ENCODE peak calls at places on chromosomes 3 and 15, in four cellular contexts. P is K562, U is HCT116, Z is HepG2. L is an unnamed sample. For H3K4me1, the result is how much of the 10 kb centered on the place peaks cover.

GRCh38 chr15:43912208-43912607 is 85.4 kb downstream of the WDR76 start:
- DNase-seq in Z (no peak), U (no peak), P (no peak), L (no peak)

GRCh38 chr15:100152463-100152862 is 189.3 kb downstream of the ADAMTS17 start:
- DNase-seq in Z (no peak), P (no peak), U (no peak), L (no peak)

GRCh38 chr15:80207887-80208286 is 44.1 kb downstream of the CTXND1 start:
- DNase-seq in Z (peak), P (no peak), U (no peak), L (no peak)

GRCh38 chr3:60967141-60967540 is 284.1 kb downstream of the FHIT start:
- DNase-seq in P (no peak), Z (peak), U (no peak), L (no peak)

GRCh38 chr3:175601521-175601920 is 742.4 kb downstream of the NAALADL2 start:
- DNase-seq in U (no peak), P (no peak), Z (no peak), L (no peak)

GRCh38 chr3:159249472-159250131 is 447.7 kb downstream of the MFSD1 start:
- DNase-seq in Z (no peak), P (no peak), U (no peak), L (no peak)

GRCh38 chr3:124620600-124621063 is 109.6 kb upstream of the UMPS start:
- DNase-seq in P (peak), U (no peak), Z (peak), L (no peak)

GRCh38 chr15:68298882-68299381 is 21.4 kb downstream of the FEM1B start:
- DNase-seq in Z (no peak), U (no peak), P (no peak), L (no peak)

GRCh38 chr15:74784426-74784825 is 2.5 kb downstream of the CSK start:
- DNase-seq in U (no peak), P (no peak), Z (no peak), L (no peak)

GRCh38 chr3:157175678-157176077 is 15.7 kb upstream of the CCNL1 start:
- DNase-seq in Z (no peak), P (peak), U (no peak), L (no peak)

GRCh38 chr3:9352917-9353823 is 9.7 kb upstream of the THUMPD3 start:
- DNase-seq in P (peak), Z (peak), U (peak), L (peak)

GRCh38 chr15:47185222-47185800 is 532.0 kb upstream of the SEMA6D start:
- DNase-seq in P (no peak), U (no peak), Z (no peak), L (no peak)

GRCh38 chr3:10242182-10243065 is 5.8 kb upstream of the TATDN2 start:
- DNase-seq in Z (no peak), P (peak), U (no peak), L (no peak)

GRCh38 chr3:40920041-40920440 is 279.3 kb upstream of the CTNNB1 start:
- DNase-seq in U (no peak), P (no peak), Z (no peak), L (no peak)

GRCh38 chr3:69738291-69738690 is 973 bp upstream of the MITF start:
- DNase-seq in Z (no peak), P (no peak), U (no peak), L (no peak)

GRCh38 chr3:141955163-141955562 is 78.7 kb downstream of the ATP1B3 start:
- DNase-seq in U (no peak), P (no peak), Z (no peak), L (no peak)

GRCh38 chr3:193851941-193852674 is 259.1 kb downstream of the OPA1 start:
- DNase-seq in U (no peak), P (no peak), Z (no peak), L (no peak)

GRCh38 chr15:29636140-29636539 is 186.1 kb downstream of the TJP1 start:
- DNase-seq in Z (peak), P (no peak), U (no peak), L (no peak)

GRCh38 chr15:39235084-39235795 is 345.6 kb upstream of the THBS1 start:
- DNase-seq in P (no peak), U (no peak), Z (no peak), L (no peak)
- TF ChIP-seq SIN3A in P (no peak), U (no peak), Z (no peak), L (no peak)

GRCh38 chr3:112746675-112747276 is 99.9 kb downstream of the CD200R1L start:
- DNase-seq in Z (no peak), U (no peak), P (peak), L (no peak)
- TF ChIP-seq REST in Z (no peak), U (no peak), P (no peak), L (no peak)

GRCh38 chr3:70981252-70981933 is 602.1 kb downstream of the FOXP1 start:
- DNase-seq in P (no peak), U (no peak), Z (no peak), L (no peak)
- H3K4me1 ChIP-seq in P (under half), U (under half), Z (under half), L (under half)

GRCh38 chr3:32154180-32154579 is 47.8 kb downstream of the GPD1L start:
- DNase-seq in Z (peak), P (peak), U (no peak), L (no peak)
- TF ChIP-seq SIN3A in Z (no peak), P (no peak), U (no peak), L (no peak)

DNA sequence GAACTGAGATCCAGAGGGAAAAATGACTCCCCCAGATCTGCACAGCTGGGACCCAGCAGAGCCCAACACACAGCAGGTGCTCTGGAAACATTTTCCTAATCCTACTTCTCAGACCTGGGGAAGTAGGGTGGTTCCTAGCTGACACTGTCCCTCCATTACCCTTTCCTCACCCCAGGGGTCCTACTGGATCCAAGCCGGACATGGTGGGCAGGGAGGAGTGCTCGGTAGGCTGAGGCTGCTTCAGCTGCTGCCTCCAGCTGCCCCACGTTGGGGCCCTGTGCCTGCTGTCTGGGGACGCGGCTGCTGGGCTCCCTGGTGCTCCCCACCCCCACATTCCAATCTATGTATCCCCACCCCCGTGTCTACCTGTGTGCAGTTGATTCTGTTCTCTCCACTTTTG is 29.8 kb upstream of the SLC6A6 start:
- DNase-seq in P (no peak), Z (no peak), U (no peak), L (no peak)
- TF ChIP-seq REST in P (no peak), Z (no peak), U (no peak), L (no peak)

GRCh38 chr3:78908236-78908635 is 859.6 kb downstream of the ROBO1 start:
- DNase-seq in U (no peak), P (no peak), Z (no peak), L (no peak)
- H3K4me1 ChIP-seq in U (under half), P (under half), Z (under half), L (under half)

DNA sequence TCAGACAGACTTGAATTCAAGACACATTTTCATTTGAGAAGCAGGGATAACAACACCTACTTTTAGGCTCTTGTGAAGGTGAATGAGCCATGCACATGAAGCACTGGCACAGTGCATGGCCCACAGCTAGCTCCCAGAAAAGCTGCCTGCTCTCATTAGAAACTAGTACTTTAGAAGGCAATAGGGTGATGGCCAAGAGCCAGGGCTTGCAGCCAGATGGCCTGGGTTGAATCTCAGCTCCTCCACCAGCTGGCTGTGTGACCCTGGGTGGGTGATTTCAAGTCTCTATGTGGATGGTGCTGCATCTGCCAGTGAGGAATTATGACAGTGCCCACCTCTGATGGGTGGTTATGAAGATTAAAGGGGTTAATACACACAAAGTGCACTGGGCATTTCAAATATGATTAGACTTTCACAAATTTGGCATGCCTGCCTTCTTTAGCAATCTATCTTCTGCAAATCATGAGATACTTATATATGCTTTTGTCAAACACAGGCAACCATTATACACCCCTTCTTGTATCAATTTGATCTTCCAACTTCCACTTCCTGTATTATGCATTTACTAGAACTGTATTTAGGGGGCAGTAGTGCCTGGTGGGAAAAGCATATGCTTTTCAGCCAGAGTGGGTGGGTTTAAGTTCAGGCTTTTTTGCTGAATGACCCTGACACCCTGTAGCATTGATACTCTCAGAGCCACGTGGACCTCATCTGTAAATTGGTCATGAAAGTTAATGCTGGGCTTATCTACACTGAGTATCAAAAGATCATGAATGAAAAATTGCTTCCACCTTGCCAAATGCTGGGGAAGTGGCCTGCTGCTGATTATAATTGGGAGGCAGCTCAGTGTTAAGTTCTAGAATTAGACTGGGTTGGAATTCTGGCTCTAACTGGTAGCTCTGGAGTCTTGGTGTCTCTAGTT is 34.7 kb upstream of the RBP1 start:
- DNase-seq in Z (no peak), P (no peak), U (no peak), L (no peak)
- TF ChIP-seq SIN3A in Z (no peak), P (no peak), U (no peak), L (no peak)

GRCh38 chr15:72685925-72686794 is at the start of the genes BBS4 and HIGD2B:
- DNase-seq in U (peak), Z (peak), P (peak), L (peak)
- TF ChIP-seq REST in U (no peak), Z (no peak), P (no peak), L (no peak)